ENCODE peak calls at places on chromosomes 6 and 20, in eight cellular contexts. T is NCI-H510A treated with DMSO at 0.1 percent for 48 hours; B is NCI-H1436; V is activated T-helper 9 cell treated with anti-CD3 and anti-CD28 coated beads, Interleukin-2, amount 50 U/mL, for 16 hours; L is Panc1; X is uterus; F is sciatic nerve; K is HTR-8/SVneo. W is an unnamed sample.

GRCh38 chr6:130776287-130776925 is 50.8 kb upstream of the SMLR1 start:
- DNase-seq in T (no peak), B (no peak), V (no peak), L (no peak), X (no peak), F (no peak), K (no peak), W (no peak)

GRCh38 chr20:53658973-53659372 is 65.3 kb upstream of the ZNF217 start:
- DNase-seq in T (no peak), B (no peak), V (no peak), L (no peak), X (no peak), F (no peak), K (no peak), W (no peak)

GRCh38 chr20:44217342-44218092 is 6.9 kb upstream of the OSER1 start:
- DNase-seq in T (peak), B (peak), V (peak), L (no peak), X (peak), F (peak), K (peak), W (peak)

GRCh38 chr20:10217517-10218410 is 866 bp upstream of the SNAP25 start:
- DNase-seq in T (peak), B (peak), V (peak), L (peak), X (peak), F (no peak), K (peak), W (no peak)

GRCh38 chr6:167314180-167314821 is 10.6 kb upstream of the TTLL2 start:
- DNase-seq in T (no peak), B (no peak), V (no peak), L (no peak), X (no peak), F (no peak), K (no peak), W (no peak)

GRCh38 chr6:166752928-166753721 is 126.1 kb upstream of the RPS6KA2 start:
- DNase-seq in T (no peak), B (no peak), V (no peak), L (no peak), X (no peak), F (no peak), K (no peak), W (no peak)

GRCh38 chr6:71421611-71422010 is 133.0 kb downstream of the OGFRL1 start:
- DNase-seq in T (no peak), B (no peak), V (no peak), L (no peak), X (no peak), F (no peak), K (no peak), W (no peak)

GRCh38 chr6:31948306-31948705 is 2.4 kb downstream of the CFB start:
- DNase-seq in T (no peak), B (no peak), V (no peak), L (no peak), X (no peak), F (no peak), K (no peak), W (no peak)

GRCh38 chr6:137880633-137881521 is 13.8 kb downstream of the TNFAIP3 start:
- DNase-seq in T (no peak), B (no peak), V (no peak), L (no peak), X (no peak), F (no peak), K (no peak), W (no peak)

GRCh38 chr6:137661601-137662000 is 167.4 kb upstream of the OLIG3 start:
- DNase-seq in T (no peak), B (no peak), V (peak), L (no peak), X (no peak), F (no peak), K (no peak), W (peak)

GRCh38 chr20:54069501-54069971 is 858 bp downstream of the BCAS1 start:
- DNase-seq in T (no peak), B (no peak), V (no peak), L (no peak), X (no peak), F (no peak), K (no peak), W (no peak)

GRCh38 chr6:78962458-78962857 is 95.1 kb downstream of the IRAK1BP1 start:
- DNase-seq in T (no peak), B (no peak), V (no peak), L (no peak), X (no peak), F (no peak), K (no peak), W (no peak)

GRCh38 chr20:49712118-49712517 is 1.6 kb downstream of the B4GALT5 start:
- DNase-seq in T (no peak), B (no peak), V (no peak), L (no peak), X (no peak), F (no peak), K (no peak), W (no peak)

GRCh38 chr6:108974201-108974600 is 120.4 kb downstream of the SESN1 start:
- DNase-seq in T (no peak), B (no peak), V (no peak), L (no peak), X (no peak), F (no peak), K (no peak), W (no peak)

GRCh38 chr6:136426627-136427377 is 123.4 kb downstream of the MAP7 start:
- DNase-seq in T (no peak), B (no peak), V (no peak), L (no peak), X (no peak), F (no peak), K (no peak), W (no peak)

GRCh38 chr20:42379385-42379784 is 761.2 kb upstream of the CHD6 start:
- DNase-seq in T (no peak), B (no peak), V (no peak), L (no peak), X (no peak), F (no peak), K (no peak), W (no peak)

GRCh38 chr6:136959471-136959891 is 37.4 kb downstream of the SLC35D3 start:
- DNase-seq in T (peak), B (peak), V (no peak), L (no peak), X (no peak), F (no peak), K (no peak), W (no peak)

GRCh38 chr6:71326611-71327010 is 38.0 kb downstream of the OGFRL1 start:
- DNase-seq in T (no peak), B (no peak), V (no peak), L (peak), X (no peak), F (no peak), K (no peak), W (no peak)

GRCh38 chr6:10901751-10902150 is 14.9 kb downstream of the SYCP2L start:
- DNase-seq in T (no peak), B (no peak), V (no peak), L (no peak), X (no peak), F (no peak), K (no peak), W (no peak)

GRCh38 chr20:23823621-23824324 is 2.8 kb downstream of the CST2 start:
- DNase-seq in T (no peak), B (no peak), V (no peak), L (no peak), X (no peak), F (no peak), K (no peak), W (no peak)

GRCh38 chr20:32522775-32523612 is 62.1 kb downstream of the NOL4L start:
- DNase-seq in T (no peak), B (peak), V (no peak), L (no peak), X (no peak), F (no peak), K (no peak), W (no peak)

GRCh38 chr6:33694401-33694931 is 17.0 kb downstream of the UQCC2 start:
- DNase-seq in T (no peak), B (no peak), V (peak), L (peak), X (no peak), F (no peak), K (peak), W (peak)

GRCh38 chr6:113461153-113461897 is 395.8 kb upstream of the MARCKS start:
- DNase-seq in T (no peak), B (no peak), V (no peak), L (no peak), X (no peak), F (no peak), K (no peak), W (no peak)

GRCh38 chr6:106056738-106057390 is 29.3 kb upstream of the PRDM1 start:
- DNase-seq in T (peak), B (no peak), V (no peak), L (no peak), X (no peak), F (no peak), K (no peak), W (no peak)

GRCh38 chr6:84665392-84665791 is 99.0 kb downstream of the TBX18 start:
- DNase-seq in T (no peak), B (no peak), V (no peak), L (no peak), X (no peak), F (no peak), K (no peak), W (no peak)

GRCh38 chr20:53918949-53919361 is 151.4 kb downstream of the BCAS1 start:
- DNase-seq in T (no peak), B (peak), V (no peak), L (no peak), X (no peak), F (no peak), K (no peak), W (no peak)

GRCh38 chr20:55761787-55762186 is 243.5 kb downstream of the CBLN4 start:
- DNase-seq in T (no peak), B (no peak), V (no peak), L (no peak), X (no peak), F (no peak), K (no peak), W (no peak)

W was measured in stimulated activated CD4-positive, alpha-beta T cell treated with anti-CD3 and anti-CD28 coated beads, TNF-alpha, amount 100 ng/mL, for 4 hours.